ENCODE peak calls at places on chromosome 6, in six cellular contexts. One of them, this sample, is unnamed.

GRCh38 chr6:166998256-166999144 is 697 bp upstream of the CEP43 start:
- DNase-seq in A549: peak
- DNase-seq in nucleus accumbens: no peak
- DNase-seq in SHP77 treated with DMSO at 0.1 percent for 48 hours: no peak
- DNase-seq in activated naive CD4-positive, alpha-beta T cell treated with anti-CD3 and anti-CD28 coated beads, Interleukin-2, amount 10 ng/mL, durations not matched to agents 7 days and 5 days: peak
- DNase-seq in NCI-H226: peak
- DNase-seq in this sample: no peak

GRCh38 chr6:40778186-40778585 is 191.0 kb upstream of the LRFN2 start:
- DNase-seq in A549: no peak
- DNase-seq in nucleus accumbens: no peak
- DNase-seq in SHP77 treated with DMSO at 0.1 percent for 48 hours: no peak
- DNase-seq in activated naive CD4-positive, alpha-beta T cell treated with anti-CD3 and anti-CD28 coated beads, Interleukin-2, amount 10 ng/mL, durations not matched to agents 7 days and 5 days: no peak
- DNase-seq in NCI-H226: peak
- DNase-seq in this sample: no peak

GRCh38 chr6:42101186-42101657 is 41.2 kb downstream of the C6orf132 start:
- DNase-seq in A549: no peak
- DNase-seq in nucleus accumbens: no peak
- DNase-seq in SHP77 treated with DMSO at 0.1 percent for 48 hours: no peak
- DNase-seq in activated naive CD4-positive, alpha-beta T cell treated with anti-CD3 and anti-CD28 coated beads, Interleukin-2, amount 10 ng/mL, durations not matched to agents 7 days and 5 days: no peak
- DNase-seq in NCI-H226: peak
- DNase-seq in this sample: no peak

GRCh38 chr6:106927531-106928398 is 46.8 kb downstream of the CD24 start:
- DNase-seq in A549: peak
- DNase-seq in nucleus accumbens: no peak
- DNase-seq in SHP77 treated with DMSO at 0.1 percent for 48 hours: no peak
- DNase-seq in activated naive CD4-positive, alpha-beta T cell treated with anti-CD3 and anti-CD28 coated beads, Interleukin-2, amount 10 ng/mL, durations not matched to agents 7 days and 5 days: peak
- DNase-seq in NCI-H226: peak
- DNase-seq in this sample: no peak

GRCh38 chr6:26537846-26538571 is at the start of gene HMGN4:
- DNase-seq in A549: peak
- DNase-seq in nucleus accumbens: peak
- DNase-seq in SHP77 treated with DMSO at 0.1 percent for 48 hours: peak
- DNase-seq in activated naive CD4-positive, alpha-beta T cell treated with anti-CD3 and anti-CD28 coated beads, Interleukin-2, amount 10 ng/mL, durations not matched to agents 7 days and 5 days: peak
- DNase-seq in NCI-H226: peak
- DNase-seq in this sample: peak

GRCh38 chr6:10463491-10464481 is 48.9 kb upstream of the TFAP2A start:
- DNase-seq in A549: no peak
- DNase-seq in nucleus accumbens: no peak
- DNase-seq in SHP77 treated with DMSO at 0.1 percent for 48 hours: no peak
- DNase-seq in activated naive CD4-positive, alpha-beta T cell treated with anti-CD3 and anti-CD28 coated beads, Interleukin-2, amount 10 ng/mL, durations not matched to agents 7 days and 5 days: no peak
- DNase-seq in NCI-H226: no peak
- DNase-seq in this sample: no peak

GRCh38 chr6:136792066-136792944 is at the start of gene MAP3K5:
- DNase-seq in A549: peak
- DNase-seq in nucleus accumbens: peak
- DNase-seq in SHP77 treated with DMSO at 0.1 percent for 48 hours: peak
- DNase-seq in activated naive CD4-positive, alpha-beta T cell treated with anti-CD3 and anti-CD28 coated beads, Interleukin-2, amount 10 ng/mL, durations not matched to agents 7 days and 5 days: peak
- DNase-seq in NCI-H226: peak
- DNase-seq in this sample: peak

GRCh38 chr6:4870821-4871494 is 94.8 kb downstream of the CDYL start:
- DNase-seq in A549: no peak
- DNase-seq in nucleus accumbens: no peak
- DNase-seq in SHP77 treated with DMSO at 0.1 percent for 48 hours: no peak
- DNase-seq in activated naive CD4-positive, alpha-beta T cell treated with anti-CD3 and anti-CD28 coated beads, Interleukin-2, amount 10 ng/mL, durations not matched to agents 7 days and 5 days: no peak
- DNase-seq in NCI-H226: no peak
- DNase-seq in this sample: no peak

GRCh38 chr6:169791721-169792131 is 40.3 kb downstream of the ERMARD start:
- DNase-seq in A549: no peak
- DNase-seq in nucleus accumbens: no peak
- DNase-seq in SHP77 treated with DMSO at 0.1 percent for 48 hours: no peak
- DNase-seq in activated naive CD4-positive, alpha-beta T cell treated with anti-CD3 and anti-CD28 coated beads, Interleukin-2, amount 10 ng/mL, durations not matched to agents 7 days and 5 days: no peak
- DNase-seq in NCI-H226: no peak
- DNase-seq in this sample: no peak

GRCh38 chr6:84536914-84537638 is 227.3 kb downstream of the TBX18 start:
- DNase-seq in A549: peak
- DNase-seq in nucleus accumbens: no peak
- DNase-seq in SHP77 treated with DMSO at 0.1 percent for 48 hours: no peak
- DNase-seq in activated naive CD4-positive, alpha-beta T cell treated with anti-CD3 and anti-CD28 coated beads, Interleukin-2, amount 10 ng/mL, durations not matched to agents 7 days and 5 days: no peak
- DNase-seq in NCI-H226: no peak
- DNase-seq in this sample: no peak

GRCh38 chr6:53179961-53180651 is 31.5 kb upstream of the GCM1 start:
- DNase-seq in A549: no peak
- DNase-seq in nucleus accumbens: peak
- DNase-seq in SHP77 treated with DMSO at 0.1 percent for 48 hours: peak
- DNase-seq in activated naive CD4-positive, alpha-beta T cell treated with anti-CD3 and anti-CD28 coated beads, Interleukin-2, amount 10 ng/mL, durations not matched to agents 7 days and 5 days: peak
- DNase-seq in NCI-H226: no peak
- DNase-seq in this sample: peak

GRCh38 chr6:111711476-111711875 is 105.8 kb upstream of the TRAF3IP2 start:
- DNase-seq in A549: no peak
- DNase-seq in nucleus accumbens: peak
- DNase-seq in SHP77 treated with DMSO at 0.1 percent for 48 hours: peak
- DNase-seq in activated naive CD4-positive, alpha-beta T cell treated with anti-CD3 and anti-CD28 coated beads, Interleukin-2, amount 10 ng/mL, durations not matched to agents 7 days and 5 days: no peak
- DNase-seq in NCI-H226: peak
- DNase-seq in this sample: no peak

GRCh38 chr6:125111219-125111983 is 42.2 kb upstream of the TPD52L1 start:
- DNase-seq in A549: no peak
- DNase-seq in nucleus accumbens: no peak
- DNase-seq in SHP77 treated with DMSO at 0.1 percent for 48 hours: no peak
- DNase-seq in activated naive CD4-positive, alpha-beta T cell treated with anti-CD3 and anti-CD28 coated beads, Interleukin-2, amount 10 ng/mL, durations not matched to agents 7 days and 5 days: no peak
- DNase-seq in NCI-H226: no peak
- DNase-seq in this sample: no peak

GRCh38 chr6:139765825-139766285 is 391.4 kb upstream of the CITED2 start:
- DNase-seq in A549: peak
- DNase-seq in nucleus accumbens: no peak
- DNase-seq in SHP77 treated with DMSO at 0.1 percent for 48 hours: no peak
- DNase-seq in activated naive CD4-positive, alpha-beta T cell treated with anti-CD3 and anti-CD28 coated beads, Interleukin-2, amount 10 ng/mL, durations not matched to agents 7 days and 5 days: no peak
- DNase-seq in NCI-H226: peak
- DNase-seq in this sample: no peak